ENCODE peak calls at places on chromosomes 16 and 17, in nine cellular contexts. F is ovary, S is cardiac muscle cell, X is neural progenitor cell, Y is GM23248, H is foreskin fibroblast, A is AG09309, O is small intestine, W is heart left ventricle. D is an unnamed sample.

GRCh38 chr17:29844339-29845048 is 85.5 kb downstream of the SSH2 start:
- DNase-seq in A (no peak), Y (peak; percentile 4), S (peak; percentile 76), H (no peak), W (no peak), O (no peak), X (peak; percentile 27), F (no peak), D (peak; percentile 54)

GRCh38 chr17:64218066-64218465 is 45.0 kb downstream of the TEX2 start:
- DNase-seq in W (no peak), H (no peak), Y (no peak), A (no peak), O (no peak), F (no peak), X (no peak), S (no peak), D (no peak)

GRCh38 chr16:48117217-48118105 is 38.3 kb downstream of the ABCC12 start:
- DNase-seq in Y (peak; percentile 52), A (no peak), H (no peak), S (peak; percentile 72), W (peak; percentile 49), X (peak; percentile 89), O (peak; percentile 5), F (no peak), D (no peak)

GRCh38 chr17:57086069-57086930 is 1.3 kb downstream of the AKAP1 start:
- DNase-seq in H (peak; percentile 17), A (no peak), X (peak; percentile 47), O (peak; percentile 95), F (no peak), S (no peak), Y (peak; percentile 58), W (peak; percentile 57), D (no peak)

GRCh38 chr17:29394761-29395160 is 4.6 kb downstream of the TAOK1 start:
- DNase-seq in Y (no peak), S (no peak), W (no peak), A (no peak), X (no peak), F (no peak), H (no peak), O (no peak), D (no peak)

GRCh38 chr16:48607056-48607825 is 2.7 kb downstream of the N4BP1 start:
- DNase-seq in A (peak; percentile 61), W (no peak), F (no peak), O (peak; percentile 75), S (peak; percentile 30), Y (peak; percentile 69), H (no peak), X (peak; percentile 54), D (no peak)

GRCh38 chr16:1188781-1189189 is 35.9 kb downstream of the CACNA1H start:
- DNase-seq in F (peak; percentile 75), A (no peak), W (peak; percentile 57), S (peak; percentile 49), H (peak; percentile 4), X (peak; percentile 90), O (peak; percentile 37), Y (peak; percentile 66), D (no peak)

GRCh38 chr16:85615852-85616607 is 2.9 kb downstream of the GSE1 start:
- DNase-seq in A (no peak), O (peak; percentile 66), W (peak; percentile 86), S (peak; percentile 85), X (peak; percentile 94), F (peak; percentile 75), H (peak; percentile 39), Y (peak; percentile 83), D (peak; percentile 50)

GRCh38 chr17:10879110-10879509 is 41.2 kb upstream of the PIRT start:
- DNase-seq in F (no peak), W (peak; percentile 28), Y (peak; percentile 26), S (peak; percentile 4), X (peak; percentile 73), O (peak; percentile 3), H (no peak), A (no peak), D (no peak)

GRCh38 chr17:57993471-57994365 is 5.7 kb upstream of the VEZF1 start:
- DNase-seq in F (no peak), X (peak; percentile 61), O (peak; percentile 41), S (no peak), Y (no peak), A (no peak), H (no peak), W (no peak), D (no peak)

GRCh38 chr16:70483426-70483825 is 29.0 kb downstream of the FCSK start:
- DNase-seq in H (no peak), W (no peak), Y (no peak), F (no peak), X (no peak), S (no peak), A (no peak), O (no peak), D (no peak)

GRCh38 chr16:68377667-68378420 is 67.0 kb downstream of the PRMT7 start:
- DNase-seq in S (peak; percentile 33), A (no peak), H (no peak), Y (no peak), F (no peak), O (no peak), W (no peak), X (peak; percentile 46), D (peak; percentile 16)

GRCh38 chr17:63772801-63773271 is 561 bp downstream of the CCDC47 start:
- DNase-seq in W (no peak), H (no peak), X (peak; percentile 22), A (no peak), S (peak; percentile 32), F (no peak), Y (peak; percentile 49), O (peak; percentile 35), D (no peak)

GRCh38 chr16:55389426-55390073 is 65.5 kb downstream of the IRX6 start:
- DNase-seq in O (no peak), H (no peak), F (no peak), Y (no peak), S (no peak), W (peak; percentile 76), X (no peak), A (no peak), D (no peak)

GRCh38 chr17:21163101-21163500 is 36.3 kb downstream of the DHRS7B start:
- DNase-seq in A (no peak), H (no peak), O (no peak), F (no peak), S (no peak), W (no peak), Y (no peak), X (no peak), D (no peak)

GRCh38 chr16:81945665-81946064 is 65.6 kb downstream of the SDR42E1 start:
- DNase-seq in S (peak; percentile 13), O (no peak), W (no peak), X (no peak), F (no peak), H (no peak), A (peak; percentile 10), Y (peak; percentile 78), D (peak; percentile 14)

DNA sequence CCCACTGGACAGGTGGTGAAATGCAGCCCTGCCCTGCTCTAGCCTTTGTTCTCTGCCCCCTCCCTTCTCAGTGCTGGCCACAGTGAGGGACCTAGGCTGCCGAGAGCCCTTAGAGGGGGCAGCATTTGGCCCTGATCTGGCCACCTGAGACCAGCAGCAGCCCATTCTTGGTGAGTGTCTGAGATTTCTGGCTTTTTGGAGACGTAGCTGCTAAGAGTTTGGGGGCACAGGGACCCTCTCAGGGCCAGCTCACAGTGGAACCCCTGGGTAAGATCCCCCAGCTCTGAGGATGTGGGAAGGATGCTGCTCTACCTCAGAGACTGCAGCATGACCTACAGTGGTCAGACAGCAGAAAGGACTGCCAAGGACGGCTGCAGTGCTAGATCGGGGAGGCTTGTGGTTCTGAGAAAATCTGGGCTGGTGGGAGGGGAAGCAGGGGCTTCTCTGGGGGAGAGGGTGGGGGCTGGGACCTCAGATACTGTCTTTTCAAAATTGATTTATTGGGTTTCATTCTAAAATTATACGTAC is 13.3 kb downstream of the GRB7 start:
- DNase-seq in W (no peak), H (no peak), F (no peak), X (no peak), S (no peak), A (no peak), Y (no peak), O (no peak), D (no peak)
- H3K4me3 ChIP-seq in W (no peak overlapping the region), H (no peak overlapping the region), F (no peak overlapping the region), X (no peak overlapping the region), S (no peak overlapping the region), A (no peak overlapping the region), Y (no peak overlapping the region), O (no peak overlapping the region), D (no peak overlapping the region)

GRCh38 chr17:48655913-48656312 is 29.8 kb upstream of the HOXB9 start:
- DNase-seq in A (no peak), Y (no peak), X (no peak), O (no peak), W (no peak), F (no peak), S (no peak), H (no peak), D (no peak)
- H3K4me3 ChIP-seq in A (no peak overlapping the region), Y (no peak overlapping the region), X (no peak overlapping the region), O (no peak overlapping the region), W (no peak overlapping the region), F (no peak overlapping the region), S (no peak overlapping the region), H (no peak overlapping the region), D (no peak overlapping the region)

GRCh38 chr17:67833946-67834631 is 8.8 kb downstream of the BPTF start:
- DNase-seq in X (peak; percentile 37), H (no peak), F (no peak), Y (no peak), O (no peak), W (no peak), A (no peak), S (no peak), D (no peak)

GRCh38 chr17:67833134-67833533 is 7.8 kb downstream of the BPTF start:
- DNase-seq in Y (no peak), S (no peak), W (no peak), X (no peak), F (no peak), H (no peak), A (no peak), O (no peak), D (no peak)

GRCh38 chr17:67829331-67829730 is 4.0 kb downstream of the BPTF start:
- DNase-seq in H (no peak), Y (peak; percentile 16), F (no peak), X (peak; percentile 9), W (no peak), O (no peak), A (no peak), S (no peak), D (no peak)

GRCh38 chr17:67830440-67830839 is 5.1 kb downstream of the BPTF start:
- DNase-seq in Y (peak; percentile 27), A (no peak), W (no peak), H (no peak), X (peak; percentile 48), S (peak; percentile 45), O (peak; percentile 22), F (no peak), D (no peak)

DNA sequence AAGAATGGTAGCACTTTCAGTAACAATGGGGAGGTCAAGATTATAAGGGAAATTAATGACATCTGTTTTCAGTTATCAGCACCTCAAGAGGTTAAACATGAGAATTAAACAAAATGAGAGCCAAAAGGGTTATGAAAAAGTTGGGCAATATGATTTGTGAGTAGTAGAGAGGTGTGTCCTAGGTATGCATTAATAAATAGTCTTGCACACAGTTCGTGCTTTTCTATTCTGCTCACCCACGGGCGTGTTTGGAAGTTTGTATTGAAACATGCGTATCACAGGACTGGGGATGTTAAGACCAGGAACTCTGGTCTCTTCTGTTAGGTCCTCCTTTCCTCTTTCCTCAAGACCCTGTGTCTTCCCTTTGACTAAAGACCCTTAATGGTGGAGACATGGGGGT is 6.0 kb downstream of the BPTF start:
- DNase-seq in X (no peak), S (no peak), F (no peak), A (no peak), H (no peak), Y (no peak), O (no peak), W (no peak), D (no peak)
- H3K4me3 ChIP-seq in X (no peak overlapping the region), S (no peak overlapping the region), F (no peak overlapping the region), A (no peak overlapping the region), H (no peak overlapping the region), Y (no peak overlapping the region), O (no peak overlapping the region), W (no peak overlapping the region), D (no peak overlapping the region)

GRCh38 chr16:11795887-11796226 is 1.2 kb downstream of the ZC3H7A start:
- DNase-seq in S (no peak), O (no peak), W (no peak), H (no peak), X (no peak), A (no peak), F (no peak), Y (no peak), D (no peak)
- H3K4me3 ChIP-seq in S (peak overlapping the region; percentile 82), O (no peak overlapping the region), W (peak overlapping the region; percentile 59), H (peak overlapping the region; percentile 97), X (peak overlapping the region; percentile 97), A (peak overlapping the region; percentile 96), F (peak overlapping the region; percentile 84), Y (peak overlapping the region; percentile 85), D (peak overlapping the region; percentile 93)